ENCODE peak calls at places on chromosomes 13 and 19, in ten cellular contexts. One of them, this sample, is unnamed.
A peak's percentile ranks its signal among the peaks of the same experiment; 100 is the strongest.

GRCh38 chr13:24668955-24669354 is 11.3 kb upstream of the ATP12A start:
- DNase-seq in B cell: no peak
- DNase-seq in neural crest cell: no peak
- DNase-seq in AG10803: no peak
- DNase-seq in HCT116: no peak
- DNase-seq in tibial nerve: no peak
- DNase-seq in endodermal cell: peak; percentile 34
- DNase-seq in lower lobe of right lung: no peak
- DNase-seq in heart right ventricle: no peak
- DNase-seq in RWPE1: peak; percentile 81
- DNase-seq in this sample: no peak

GRCh38 chr13:81442904-81443303 is 1102.0 kb upstream of the SPRY2 start:
- DNase-seq in B cell: no peak
- DNase-seq in neural crest cell: no peak
- DNase-seq in AG10803: no peak
- DNase-seq in HCT116: no peak
- DNase-seq in tibial nerve: no peak
- DNase-seq in endodermal cell: no peak
- DNase-seq in lower lobe of right lung: no peak
- DNase-seq in heart right ventricle: no peak
- DNase-seq in RWPE1: peak; percentile 4
- DNase-seq in this sample: no peak

GRCh38 chr13:101841687-101842086 is 389.2 kb downstream of the ITGBL1 start:
- DNase-seq in B cell: no peak
- DNase-seq in neural crest cell: no peak
- DNase-seq in AG10803: no peak
- DNase-seq in HCT116: no peak
- DNase-seq in tibial nerve: no peak
- DNase-seq in endodermal cell: no peak
- DNase-seq in lower lobe of right lung: no peak
- DNase-seq in heart right ventricle: no peak
- DNase-seq in RWPE1: no peak
- DNase-seq in this sample: no peak

GRCh38 chr19:11598746-11599145 is 1.5 kb downstream of the ZNF627 start:
- DNase-seq in B cell: no peak
- DNase-seq in neural crest cell: no peak
- DNase-seq in AG10803: no peak
- DNase-seq in HCT116: no peak
- DNase-seq in tibial nerve: no peak
- DNase-seq in endodermal cell: no peak
- DNase-seq in lower lobe of right lung: no peak
- DNase-seq in heart right ventricle: no peak
- DNase-seq in RWPE1: no peak
- DNase-seq in this sample: no peak

GRCh38 chr19:15463865-15464371 is 426 bp downstream of the RASAL3 start:
- DNase-seq in B cell: peak; percentile 76
- DNase-seq in neural crest cell: no peak
- DNase-seq in AG10803: no peak
- DNase-seq in HCT116: no peak
- DNase-seq in tibial nerve: no peak
- DNase-seq in endodermal cell: peak; percentile 70
- DNase-seq in lower lobe of right lung: peak; percentile 64
- DNase-seq in heart right ventricle: no peak
- DNase-seq in RWPE1: no peak
- DNase-seq in this sample: no peak

GRCh38 chr13:78701383-78701782 is 42.4 kb upstream of the OBI1 start:
- DNase-seq in B cell: no peak
- DNase-seq in neural crest cell: no peak
- DNase-seq in AG10803: peak; percentile 1
- DNase-seq in HCT116: no peak
- DNase-seq in tibial nerve: no peak
- DNase-seq in endodermal cell: no peak
- DNase-seq in lower lobe of right lung: no peak
- DNase-seq in heart right ventricle: no peak
- DNase-seq in RWPE1: no peak
- DNase-seq in this sample: no peak

GRCh38 chr13:39406688-39407087 is 196.3 kb downstream of the LHFPL6 start:
- DNase-seq in B cell: no peak
- DNase-seq in neural crest cell: no peak
- DNase-seq in AG10803: no peak
- DNase-seq in HCT116: no peak
- DNase-seq in tibial nerve: no peak
- DNase-seq in endodermal cell: no peak
- DNase-seq in lower lobe of right lung: no peak
- DNase-seq in heart right ventricle: no peak
- DNase-seq in RWPE1: peak; percentile 24
- DNase-seq in this sample: no peak

GRCh38 chr19:49746206-49746958 is 16.7 kb downstream of the TSKS start:
- DNase-seq in B cell: peak; percentile 42
- DNase-seq in neural crest cell: peak; percentile 16
- DNase-seq in AG10803: peak; percentile 32
- DNase-seq in HCT116: peak; percentile 90
- DNase-seq in tibial nerve: no peak
- DNase-seq in endodermal cell: peak; percentile 96
- DNase-seq in lower lobe of right lung: peak; percentile 70
- DNase-seq in heart right ventricle: no peak
- DNase-seq in RWPE1: peak; percentile 80
- DNase-seq in this sample: no peak

GRCh38 chr19:49988007-49988406 is 27.0 kb upstream of the SIGLEC11 start:
- DNase-seq in B cell: peak; percentile 13
- DNase-seq in neural crest cell: no peak
- DNase-seq in AG10803: no peak
- DNase-seq in HCT116: no peak
- DNase-seq in tibial nerve: no peak
- DNase-seq in endodermal cell: no peak
- DNase-seq in lower lobe of right lung: no peak
- DNase-seq in heart right ventricle: no peak
- DNase-seq in RWPE1: no peak
- DNase-seq in this sample: no peak

GRCh38 chr13:41458939-41459753 is 1.8 kb downstream of the RGCC start:
- DNase-seq in B cell: no peak
- DNase-seq in neural crest cell: peak; percentile 3
- DNase-seq in AG10803: peak; percentile 78
- DNase-seq in HCT116: peak; percentile 28
- DNase-seq in tibial nerve: no peak
- DNase-seq in endodermal cell: peak; percentile 74
- DNase-seq in lower lobe of right lung: peak; percentile 65
- DNase-seq in heart right ventricle: peak; percentile 45
- DNase-seq in RWPE1: peak; percentile 45
- DNase-seq in this sample: no peak

GRCh38 chr13:32881074-32881791 is 135.0 kb upstream of the KL start:
- DNase-seq in B cell: no peak
- DNase-seq in neural crest cell: no peak
- DNase-seq in AG10803: peak; percentile 85
- DNase-seq in HCT116: no peak
- DNase-seq in tibial nerve: no peak
- DNase-seq in endodermal cell: no peak
- DNase-seq in lower lobe of right lung: no peak
- DNase-seq in heart right ventricle: no peak
- DNase-seq in RWPE1: peak; percentile 11
- DNase-seq in this sample: no peak

DNA sequence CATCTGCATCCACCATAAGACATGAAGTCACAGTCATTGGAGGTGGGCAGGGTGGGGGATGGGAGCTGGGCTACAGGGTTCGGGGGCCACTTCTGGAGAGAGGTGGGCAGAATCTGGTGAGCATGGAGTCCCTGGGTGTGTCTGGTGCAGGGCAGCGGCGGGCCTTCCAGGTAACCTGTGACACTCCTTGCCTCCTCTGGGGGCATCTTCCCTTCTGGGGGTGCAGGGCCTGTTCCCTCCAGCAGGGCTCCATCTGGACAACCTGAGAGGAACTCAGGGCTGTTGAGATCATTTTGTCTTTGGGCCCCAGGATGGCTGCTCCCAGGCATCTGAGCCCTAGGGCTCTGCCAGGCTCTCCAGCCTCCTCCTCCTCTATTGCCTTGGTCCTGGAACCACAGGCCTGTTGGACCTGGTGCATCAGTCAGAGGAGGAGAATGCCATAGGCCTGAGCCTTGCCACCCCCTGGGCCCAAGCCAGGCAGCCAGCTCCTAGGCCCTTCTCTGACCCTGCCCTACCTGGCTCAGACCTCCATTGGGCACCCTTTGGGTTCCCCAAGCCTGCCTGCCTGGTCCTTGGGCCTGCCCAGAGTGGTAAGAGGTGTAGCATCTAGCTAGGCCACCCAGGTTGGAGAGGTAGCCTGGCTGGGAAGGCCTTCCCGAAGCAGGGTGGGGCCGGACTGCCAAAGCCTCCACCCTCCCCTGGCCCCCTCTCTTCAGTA is 13.4 kb downstream of the LYL1 start:
- DNase-seq in B cell: no peak
- DNase-seq in neural crest cell: no peak
- DNase-seq in AG10803: no peak
- DNase-seq in HCT116: no peak
- DNase-seq in tibial nerve: no peak
- DNase-seq in endodermal cell: peak; percentile 85
- DNase-seq in lower lobe of right lung: no peak
- DNase-seq in heart right ventricle: no peak
- DNase-seq in RWPE1: peak; percentile 51
- DNase-seq in this sample: no peak
- TF ChIP-seq CTCF in B cell: peak; percentile 56
- TF ChIP-seq CTCF in neural crest cell: peak; percentile 48
- TF ChIP-seq CTCF in AG10803: peak; percentile 53
- TF ChIP-seq CTCF in HCT116: no peak
- TF ChIP-seq CTCF in tibial nerve: no peak
- TF ChIP-seq CTCF in endodermal cell: peak; percentile 82
- TF ChIP-seq CTCF in lower lobe of right lung: no peak
- TF ChIP-seq CTCF in heart right ventricle: no peak
- TF ChIP-seq CTCF in RWPE1: no peak
- TF ChIP-seq CTCF in this sample: no peak

GRCh38 chr19:53880716-53881481 is 1.1 kb upstream of the PRKCG start:
- DNase-seq in B cell: no peak
- DNase-seq in neural crest cell: no peak
- DNase-seq in AG10803: no peak
- DNase-seq in HCT116: no peak
- DNase-seq in tibial nerve: no peak
- DNase-seq in endodermal cell: no peak
- DNase-seq in lower lobe of right lung: no peak
- DNase-seq in heart right ventricle: no peak
- DNase-seq in RWPE1: no peak
- DNase-seq in this sample: no peak

GRCh38 chr19:53883741-53884140 is 1.7 kb downstream of the PRKCG start:
- DNase-seq in B cell: no peak
- DNase-seq in neural crest cell: no peak
- DNase-seq in AG10803: no peak
- DNase-seq in HCT116: no peak
- DNase-seq in tibial nerve: no peak
- DNase-seq in endodermal cell: no peak
- DNase-seq in lower lobe of right lung: no peak
- DNase-seq in heart right ventricle: no peak
- DNase-seq in RWPE1: no peak
- DNase-seq in this sample: no peak

GRCh38 chr19:53883231-53883661 is 1.2 kb downstream of the PRKCG start:
- DNase-seq in B cell: peak; percentile 61
- DNase-seq in neural crest cell: no peak
- DNase-seq in AG10803: no peak
- DNase-seq in HCT116: no peak
- DNase-seq in tibial nerve: no peak
- DNase-seq in endodermal cell: peak; percentile 56
- DNase-seq in lower lobe of right lung: no peak
- DNase-seq in heart right ventricle: no peak
- DNase-seq in RWPE1: no peak
- DNase-seq in this sample: no peak

GRCh38 chr19:53882391-53883050 is 524 bp downstream of the PRKCG start:
- DNase-seq in B cell: no peak
- DNase-seq in neural crest cell: no peak
- DNase-seq in AG10803: no peak
- DNase-seq in HCT116: no peak
- DNase-seq in tibial nerve: no peak
- DNase-seq in endodermal cell: no peak
- DNase-seq in lower lobe of right lung: no peak
- DNase-seq in heart right ventricle: no peak
- DNase-seq in RWPE1: no peak
- DNase-seq in this sample: no peak

DNA sequence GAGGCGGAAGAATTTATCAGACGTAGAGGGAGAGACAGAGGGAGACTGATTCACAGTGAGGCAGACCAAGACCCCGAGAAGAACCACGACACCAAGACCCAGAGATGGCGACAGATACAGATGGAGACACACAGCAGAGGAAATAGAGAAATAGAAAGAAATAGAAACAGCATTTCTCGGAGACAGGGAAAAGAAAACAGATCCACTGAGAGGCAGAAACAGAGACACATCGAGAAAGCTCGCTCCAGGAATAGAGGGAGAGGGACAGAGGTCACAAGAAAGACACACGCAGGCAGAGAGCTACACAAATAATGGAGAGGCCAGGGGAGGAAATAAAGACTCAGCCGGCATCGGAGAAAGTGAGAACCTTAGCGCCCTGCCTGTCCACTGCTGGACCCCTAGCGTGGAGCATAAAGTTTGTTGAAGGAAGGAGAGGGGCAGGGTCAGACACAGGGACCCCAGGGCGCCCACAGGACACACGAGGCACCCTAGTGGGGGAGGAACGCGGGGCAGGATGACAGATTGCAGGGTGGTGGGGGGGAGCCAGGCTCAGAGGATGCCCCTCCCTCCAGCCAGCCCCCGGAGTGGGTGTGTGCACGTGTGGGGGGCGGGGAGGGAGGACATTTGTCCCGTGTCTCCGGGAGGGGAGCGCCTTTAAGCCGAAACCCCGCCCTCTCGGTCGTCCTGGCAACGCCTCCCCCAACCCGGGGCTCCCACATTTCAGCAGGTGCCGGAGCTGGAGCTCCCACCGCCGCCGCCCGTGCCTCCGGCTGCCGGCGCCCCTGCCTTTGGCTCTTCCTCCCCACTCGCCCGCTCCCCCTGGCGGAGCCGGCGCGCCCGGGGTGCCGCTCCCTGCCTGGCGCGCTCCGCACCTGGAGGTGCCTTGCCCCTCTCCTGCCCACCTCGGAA is at the start of gene PRKCG:
- DNase-seq in B cell: no peak
- DNase-seq in neural crest cell: peak; percentile 47
- DNase-seq in AG10803: no peak
- DNase-seq in HCT116: no peak
- DNase-seq in tibial nerve: no peak
- DNase-seq in endodermal cell: peak; percentile 85
- DNase-seq in lower lobe of right lung: peak; percentile 62
- DNase-seq in heart right ventricle: no peak
- DNase-seq in RWPE1: no peak
- DNase-seq in this sample: no peak
- TF ChIP-seq CTCF in B cell: peak; percentile 56
- TF ChIP-seq CTCF in neural crest cell: peak; percentile 60
- TF ChIP-seq CTCF in AG10803: peak; percentile 31
- TF ChIP-seq CTCF in HCT116: no peak
- TF ChIP-seq CTCF in tibial nerve: peak; percentile 31
- TF ChIP-seq CTCF in endodermal cell: peak; percentile 71
- TF ChIP-seq CTCF in lower lobe of right lung: peak; percentile 58
- TF ChIP-seq CTCF in heart right ventricle: peak; percentile 61
- TF ChIP-seq CTCF in RWPE1: peak; percentile 56
- TF ChIP-seq CTCF in this sample: peak; percentile 58

GRCh38 chr19:29596885-29597525 is 9.1 kb upstream of the POP4 start:
- DNase-seq in B cell: no peak
- DNase-seq in neural crest cell: no peak
- DNase-seq in AG10803: peak; percentile 21
- DNase-seq in HCT116: no peak
- DNase-seq in tibial nerve: no peak
- DNase-seq in endodermal cell: peak; percentile 60
- DNase-seq in lower lobe of right lung: no peak
- DNase-seq in heart right ventricle: no peak
- DNase-seq in RWPE1: no peak
- DNase-seq in this sample: peak; percentile 3
- TF ChIP-seq CTCF in B cell: no peak
- TF ChIP-seq CTCF in neural crest cell: peak; percentile 59
- TF ChIP-seq CTCF in AG10803: peak; percentile 45
- TF ChIP-seq CTCF in HCT116: no peak
- TF ChIP-seq CTCF in tibial nerve: no peak
- TF ChIP-seq CTCF in endodermal cell: peak; percentile 78
- TF ChIP-seq CTCF in lower lobe of right lung: no peak
- TF ChIP-seq CTCF in heart right ventricle: no peak
- TF ChIP-seq CTCF in RWPE1: no peak
- TF ChIP-seq CTCF in this sample: peak; percentile 72

GRCh38 chr19:18675779-18676178 is 7.7 kb upstream of the CRTC1 start:
- DNase-seq in B cell: no peak
- DNase-seq in neural crest cell: no peak
- DNase-seq in AG10803: no peak
- DNase-seq in HCT116: peak; percentile 10
- DNase-seq in tibial nerve: no peak
- DNase-seq in endodermal cell: peak; percentile 80
- DNase-seq in lower lobe of right lung: no peak
- DNase-seq in heart right ventricle: no peak
- DNase-seq in RWPE1: no peak
- DNase-seq in this sample: no peak
- TF ChIP-seq CTCF in B cell: peak; percentile 24
- TF ChIP-seq CTCF in neural crest cell: peak; percentile 50
- TF ChIP-seq CTCF in AG10803: peak; percentile 45
- TF ChIP-seq CTCF in HCT116: no peak
- TF ChIP-seq CTCF in tibial nerve: no peak
- TF ChIP-seq CTCF in endodermal cell: peak; percentile 82
- TF ChIP-seq CTCF in lower lobe of right lung: peak; percentile 25
- TF ChIP-seq CTCF in heart right ventricle: peak; percentile 32
- TF ChIP-seq CTCF in RWPE1: no peak
- TF ChIP-seq CTCF in this sample: no peak